ENCODE peak calls at places on chromosomes 11 and 22, in seven cellular contexts. H is body of pancreas, G is fibroblast of lung, F is fibroblast of pulmonary artery, Z is GM13977, K is right atrium auricular region, C is psoas muscle. P is an unnamed sample.

GRCh38 chr11:120011836-120012235 is 126.1 kb downstream of the TRIM29 start:
- DNase-seq in K (no peak), C (no peak), G (no peak), H (no peak), F (no peak), Z (no peak), P (no peak)

GRCh38 chr11:44445500-44446340 is 119.7 kb upstream of the CD82 start:
- DNase-seq in F (no peak), C (no peak), G (no peak), K (no peak), Z (no peak), H (no peak), P (no peak)

GRCh38 chr11:126310229-126310991 is 6.5 kb downstream of the DCPS start:
- DNase-seq in F (peak), K (peak), H (peak), G (peak), C (peak), Z (no peak), P (peak)

GRCh38 chr11:10329935-10330334 is 25.1 kb downstream of the ADM start:
- DNase-seq in K (no peak), G (peak), H (no peak), F (peak), Z (no peak), C (no peak), P (no peak)

GRCh38 chr11:69245491-69246345 is 48.2 kb upstream of the MYEOV start:
- DNase-seq in C (no peak), G (no peak), K (no peak), H (no peak), F (no peak), Z (no peak), P (no peak)

GRCh38 chr11:34243620-34244493 is 114.0 kb downstream of the ABTB2 start:
- DNase-seq in Z (peak), F (peak), G (peak), H (peak), C (no peak), K (no peak), P (no peak)

GRCh38 chr22:28992565-28993326 is 68.9 kb downstream of the C22orf31 start:
- DNase-seq in G (no peak), F (no peak), Z (no peak), H (no peak), C (no peak), K (no peak), P (no peak)

GRCh38 chr11:47508595-47509555 is 44.1 kb downstream of the CELF1 start:
- DNase-seq in H (peak), F (no peak), Z (no peak), K (no peak), C (no peak), G (no peak), P (no peak)

GRCh38 chr11:69303427-69303826 is 9.5 kb downstream of the MYEOV start:
- DNase-seq in G (no peak), K (no peak), Z (no peak), F (no peak), C (no peak), H (no peak), P (no peak)

GRCh38 chr11:3056296-3057068 is 741 bp downstream of the CARS1 start:
- DNase-seq in Z (no peak), F (no peak), C (no peak), H (no peak), K (no peak), G (no peak), P (no peak)

GRCh38 chr22:44505796-44506354 is 7.8 kb upstream of the RTL6 start:
- DNase-seq in H (no peak), C (no peak), K (peak), G (no peak), Z (no peak), F (no peak), P (no peak)

GRCh38 chr11:47538741-47539575 is 14.0 kb downstream of the CELF1 start:
- DNase-seq in G (peak), F (peak), K (no peak), Z (no peak), C (no peak), H (no peak), P (no peak)

GRCh38 chr22:17101475-17102296 is 16.9 kb downstream of the IL17RA start:
- DNase-seq in G (no peak), Z (no peak), K (no peak), H (no peak), F (no peak), C (no peak), P (no peak)

GRCh38 chr11:66871521-66871901 is 14.6 kb downstream of the LRFN4 start:
- DNase-seq in Z (no peak), G (no peak), H (no peak), F (no peak), C (no peak), K (no peak), P (no peak)

GRCh38 chr11:9601041-9601875 is 27.8 kb downstream of the WEE1 start:
- DNase-seq in H (no peak), F (peak), G (peak), Z (peak), C (peak), K (peak), P (no peak)

GRCh38 chr11:43021466-43021865 is 290.3 kb upstream of the API5 start:
- DNase-seq in F (no peak), H (no peak), K (no peak), Z (peak), G (no peak), C (no peak), P (no peak)

GRCh38 chr11:119320593-119321524 is 3.9 kb upstream of the MCAM start:
- DNase-seq in C (peak), F (peak), Z (peak), G (peak), H (peak), K (no peak), P (no peak)

GRCh38 chr11:119024430-119025098 is 6.0 kb downstream of the TRAPPC4 start:
- DNase-seq in Z (no peak), F (no peak), K (no peak), C (no peak), H (no peak), G (no peak), P (no peak)

GRCh38 chr11:115396533-115396932 is 107.7 kb downstream of the CADM1 start:
- DNase-seq in G (peak), F (no peak), K (no peak), C (no peak), Z (no peak), H (no peak), P (no peak)

GRCh38 chr11:68998390-68998911 is 14.6 kb downstream of the MRGPRF start:
- DNase-seq in C (no peak), K (no peak), H (peak), F (peak), G (peak), Z (no peak), P (no peak)

GRCh38 chr11:92453055-92453454 is 228.4 kb downstream of the FAT3 start:
- DNase-seq in C (no peak), K (no peak), H (no peak), F (peak), G (peak), Z (no peak), P (no peak)

GRCh38 chr22:18991828-18992442 is 55.8 kb upstream of the PRODH start:
- DNase-seq in Z (no peak), K (no peak), C (no peak), H (no peak), F (no peak), G (no peak), P (no peak)

GRCh38 chr11:34266090-34266912 is 91.5 kb downstream of the ABTB2 start:
- DNase-seq in H (no peak), G (peak), Z (no peak), F (peak), K (peak), C (peak), P (no peak)

GRCh38 chr11:20529757-20530156 is 69.7 kb upstream of the SLC6A5 start:
- DNase-seq in C (no peak), K (no peak), H (no peak), Z (no peak), F (no peak), G (no peak), P (no peak)

GRCh38 chr11:1563697-1564534 is 8.2 kb downstream of the DUSP8 start:
- DNase-seq in C (no peak), H (peak), G (no peak), K (no peak), Z (no peak), F (no peak), P (no peak)

GRCh38 chr11:111851636-111852035 is 19.7 kb downstream of the ALG9 start:
- DNase-seq in Z (no peak), H (no peak), C (no peak), F (peak), K (no peak), G (peak), P (no peak)

GRCh38 chr11:72075109-72075508 is 5.2 kb downstream of the NUMA1 start:
- DNase-seq in H (no peak), C (no peak), F (no peak), G (no peak), Z (no peak), K (no peak), P (no peak)
- TF ChIP-seq CTCF in H (no peak), C (no peak), F (peak), G (peak), Z (peak), K (no peak), P (no peak)

GRCh38 chr11:17010851-17011420 is 3.3 kb downstream of the PLEKHA7 start:
- DNase-seq in G (no peak), C (no peak), F (no peak), K (no peak), Z (no peak), H (no peak), P (no peak)
- TF ChIP-seq CTCF in G (no peak), C (no peak), F (no peak), K (no peak), Z (no peak), H (no peak), P (no peak)

GRCh38 chr11:60836866-60837510 is 4.9 kb upstream of the CCDC86 start:
- DNase-seq in C (no peak), K (no peak), Z (no peak), F (no peak), G (no peak), H (no peak), P (no peak)

GRCh38 chr11:60840711-60841430 is 1.0 kb upstream of the CCDC86 start:
- DNase-seq in G (peak), F (peak), Z (no peak), C (peak), K (no peak), H (no peak), P (no peak)

GRCh38 chr11:60834742-60835141 is 7.2 kb upstream of the CCDC86 start:
- DNase-seq in K (no peak), G (no peak), Z (no peak), F (no peak), H (no peak), C (no peak), P (no peak)

GRCh38 chr11:60835472-60835871 is 6.4 kb upstream of the CCDC86 start:
- DNase-seq in F (peak), H (no peak), Z (no peak), C (no peak), K (no peak), G (no peak), P (no peak)

DNA sequence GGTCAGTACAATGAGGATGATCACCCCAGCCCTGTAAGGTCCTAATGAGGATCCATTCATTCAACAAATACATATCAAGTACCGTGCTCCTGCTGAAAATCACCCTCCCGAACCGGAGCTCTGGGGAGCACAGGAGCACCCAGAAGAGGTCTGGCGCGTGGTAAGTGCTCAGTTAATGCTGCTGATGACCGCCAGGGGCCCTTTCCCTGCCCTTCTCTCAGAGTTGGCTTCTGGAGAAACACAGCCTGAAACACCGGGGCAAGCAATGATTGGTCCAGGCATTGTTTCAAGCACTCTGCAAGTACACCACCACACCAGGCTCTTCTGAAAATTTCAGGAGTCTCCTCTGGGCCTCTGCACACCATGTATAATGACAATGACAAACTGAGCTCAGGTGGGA is 3.8 kb upstream of the CCDC86 start:
- DNase-seq in F (peak), H (no peak), C (no peak), G (peak), K (no peak), Z (no peak), P (no peak)
- TF ChIP-seq CTCF in F (peak), H (no peak), C (no peak), G (no peak), K (no peak), Z (no peak), P (peak)

GRCh38 chr11:12411806-12412727 is 34.7 kb downstream of the PARVA start:
- DNase-seq in K (no peak), F (peak), G (peak), Z (peak), H (peak), C (peak), P (peak)
- TF ChIP-seq CTCF in K (peak), F (peak), G (peak), Z (peak), H (no peak), C (peak), P (peak)

GRCh38 chr11:73402834-73403185 is 26.6 kb downstream of the RELT start:
- DNase-seq in H (no peak), Z (peak), G (no peak), F (peak), C (no peak), K (no peak), P (no peak)
- TF ChIP-seq CTCF in H (no peak), Z (peak), G (no peak), F (peak), C (no peak), K (no peak), P (no peak)

GRCh38 chr11:124119103-124119502 is 3.9 kb downstream of the VWA5A start:
- DNase-seq in H (no peak), K (no peak), Z (no peak), G (no peak), C (no peak), F (no peak), P (no peak)

GRCh38 chr11:124113890-124114289 is 1.4 kb upstream of the VWA5A start:
- DNase-seq in F (no peak), G (peak), H (no peak), Z (no peak), C (no peak), K (no peak), P (no peak)

GRCh38 chr11:124114942-124115781 is at the start of gene VWA5A:
- DNase-seq in K (peak), Z (peak), F (peak), G (peak), C (peak), H (peak), P (no peak)

GRCh38 chr11:124115782-124116616 is 749 bp downstream of the VWA5A start:
- DNase-seq in G (no peak), F (no peak), Z (no peak), K (no peak), H (peak), C (no peak), P (no peak)
- TF ChIP-seq CTCF in G (no peak), F (no peak), Z (no peak), K (no peak), H (no peak), C (no peak), P (no peak)

DNA sequence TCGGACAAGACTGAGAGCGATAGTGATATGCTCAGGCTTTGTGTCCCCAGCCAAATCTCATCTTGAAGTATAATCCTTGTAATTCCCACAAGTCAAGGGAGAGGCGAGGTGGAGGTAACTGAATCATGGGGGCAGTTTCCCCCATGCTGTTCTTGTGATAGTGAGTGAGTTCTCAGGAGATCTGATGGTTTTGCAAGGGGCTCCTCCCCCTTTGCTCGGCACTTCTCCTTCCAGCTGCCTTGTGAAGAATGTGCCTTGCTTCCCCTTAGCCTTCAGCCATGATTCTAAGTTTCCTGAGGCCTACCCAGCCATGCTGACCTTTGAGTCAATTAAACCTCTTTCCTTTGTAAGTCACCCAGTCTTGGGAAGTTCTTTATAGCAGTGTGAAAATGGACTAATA is 7.5 kb upstream of the FOLR2 start:
- DNase-seq in Z (no peak), C (no peak), K (peak), F (no peak), G (no peak), H (no peak), P (no peak)
- TF ChIP-seq CTCF in Z (no peak), C (no peak), K (no peak), F (no peak), G (no peak), H (no peak), P (no peak)

GRCh38 chr22:50271519-50271970 is 1.4 kb upstream of the MAPK11 start:
- DNase-seq in C (peak), K (no peak), Z (peak), F (peak), G (peak), H (peak), P (no peak)
- TF ChIP-seq CTCF in C (no peak), K (peak), Z (peak), F (no peak), G (no peak), H (no peak), P (peak)